ENCODE peak calls at places on chromosomes 7 and 10, in four cellular contexts. T, F, K and A are unnamed samples.

GRCh38 chr10:106181491-106181890 is 983.0 kb downstream of the SORCS1 start:
- DNase-seq in F (no peak), K (no peak), T (no peak), A (no peak)

GRCh38 chr7:148334959-148335577 is 255.5 kb upstream of the C7orf33 start:
- DNase-seq in K (peak; percentile 78), F (no peak), T (no peak), A (peak; percentile 85)

GRCh38 chr10:69769395-69769989 is 32.2 kb upstream of the COL13A1 start:
- DNase-seq in K (no peak), F (no peak), T (no peak), A (peak; percentile 82)

GRCh38 chr10:61125560-61126250 is 181.7 kb upstream of the RHOBTB1 start:
- DNase-seq in F (peak; percentile 2), T (no peak), K (no peak), A (no peak)

GRCh38 chr7:98968621-98969020 is 90.3 kb downstream of the TRRAP start:
- DNase-seq in F (no peak), K (no peak), T (no peak), A (no peak)

GRCh38 chr10:61819208-61819607 is 82.3 kb upstream of the ARID5B start:
- DNase-seq in F (no peak), T (no peak), K (no peak), A (no peak)

GRCh38 chr10:103278862-103279298 is 1.9 kb downstream of the INA start:
- DNase-seq in K (peak; percentile 81), F (no peak), T (peak; percentile 64), A (peak; percentile 73)

GRCh38 chr7:134548877-134549276 is at the start of gene AKR1B15:
- DNase-seq in T (peak; percentile 38), K (no peak), F (no peak), A (peak; percentile 39)

GRCh38 chr7:12670759-12671545 is 16.5 kb upstream of the ARL4A start:
- DNase-seq in F (no peak), K (no peak), T (no peak), A (no peak)

GRCh38 chr7:159091480-159092475 is 52.9 kb downstream of the VIPR2 start:
- DNase-seq in T (peak; percentile 7), K (no peak), F (no peak), A (no peak)

GRCh38 chr7:25812086-25812855 is 339.7 kb upstream of the NFE2L3 start:
- DNase-seq in K (no peak), F (no peak), T (no peak), A (no peak)

GRCh38 chr7:19122018-19122588 is 4.7 kb upstream of the TWIST1 start:
- DNase-seq in K (no peak), T (no peak), F (peak; percentile 25), A (peak; percentile 32)

GRCh38 chr7:74141705-74142104 is 32.5 kb upstream of the EIF4H start:
- DNase-seq in T (no peak), F (no peak), K (no peak), A (no peak)

GRCh38 chr10:3891396-3891795 is 106.4 kb upstream of the KLF6 start:
- DNase-seq in K (no peak), T (no peak), F (no peak), A (no peak)

GRCh38 chr10:28533571-28534304 is 820 bp downstream of the WAC start:
- DNase-seq in F (no peak), K (peak; percentile 76), T (peak; percentile 78), A (peak; percentile 46)

GRCh38 chr7:155815332-155816191 is 3.3 kb upstream of the SHH start:
- DNase-seq in K (peak; percentile 89), T (peak; percentile 85), F (no peak), A (peak; percentile 62)

GRCh38 chr7:131849472-131849871 is 293.0 kb upstream of the PODXL start:
- DNase-seq in K (no peak), F (no peak), T (no peak), A (no peak)

GRCh38 chr10:3197354-3198003 is 24.9 kb upstream of the PITRM1 start:
- DNase-seq in K (peak; percentile 90), T (peak; percentile 88), F (peak; percentile 45), A (peak; percentile 92)

GRCh38 chr7:151780626-151781025 is 96.3 kb downstream of the PRKAG2 start:
- DNase-seq in T (no peak), K (no peak), F (peak; percentile 53), A (no peak)

GRCh38 chr7:7272294-7272693 is 90.0 kb downstream of the C1GALT1 start:
- DNase-seq in F (no peak), K (no peak), T (no peak), A (no peak)

GRCh38 chr7:70470751-70471150 is 661.2 kb upstream of the GALNT17 start:
- DNase-seq in F (no peak), T (no peak), K (no peak), A (no peak)

GRCh38 chr10:104766341-104766740 is 125.3 kb downstream of the SORCS3 start:
- DNase-seq in F (no peak), T (no peak), K (no peak), A (no peak)

GRCh38 chr10:67883710-67884312 is 645 bp upstream of the SIRT1 start:
- DNase-seq in F (peak; percentile 60), T (no peak), K (no peak), A (no peak)

GRCh38 chr7:2821842-2822507 is 22.1 kb downstream of the GNA12 start:
- DNase-seq in K (no peak), F (no peak), T (no peak), A (no peak)

GRCh38 chr10:79070091-79070610 is 1.4 kb downstream of the ZMIZ1 start:
- DNase-seq in T (no peak), F (no peak), K (peak; percentile 73), A (peak; percentile 52)

GRCh38 chr7:108660465-108660864 is 90.8 kb downstream of the DNAJB9 start:
- DNase-seq in K (no peak), T (no peak), F (no peak), A (no peak)

GRCh38 chr7:117479480-117480224 is at the start of gene CFTR:
- DNase-seq in T (no peak), F (no peak), K (peak; percentile 71), A (peak; percentile 35)

GRCh38 chr10:89235073-89235798 is 16.3 kb downstream of the LIPA start:
- DNase-seq in F (no peak), K (no peak), T (no peak), A (peak; percentile 64)

GRCh38 chr7:44099669-44100068 is 4.5 kb upstream of the AEBP1 start:
- DNase-seq in K (no peak), T (no peak), F (no peak), A (no peak)

GRCh38 chr10:91598211-91598981 is 34.5 kb downstream of the PPP1R3C start:
- DNase-seq in F (no peak), K (no peak), T (no peak), A (no peak)